ENCODE peak calls at places on chromosomes 7 and 10, in seven cellular contexts. O is cardiac muscle cell, C is prostate gland, A is H9, B is tibial nerve, S is kidney epithelial cell, W is GM06990. Q is an unnamed sample.

GRCh38 chr7:48299580-48300169 is 128.4 kb downstream of the ABCA13 start:
- DNase-seq in S (no peak), C (peak; percentile 33), A (peak; percentile 57), W (no peak), O (peak; percentile 80), B (peak; percentile 50), Q (no peak)

GRCh38 chr10:74292871-74293427 is 141.9 kb downstream of the ADK start:
- DNase-seq in W (no peak), O (peak; percentile 29), A (no peak), C (no peak), S (peak; percentile 23), B (no peak), Q (no peak)

GRCh38 chr10:132701099-132701845 is 84.7 kb downstream of the NKX6-2 start:
- DNase-seq in B (no peak), A (peak; percentile 24), W (no peak), O (no peak), C (no peak), S (no peak), Q (no peak)

GRCh38 chr10:8240861-8241260 is 186.4 kb downstream of the GATA3 start:
- DNase-seq in A (no peak), B (no peak), C (no peak), S (no peak), W (no peak), O (no peak), Q (no peak)

GRCh38 chr7:18552943-18553584 is 57.5 kb downstream of the HDAC9 start:
- DNase-seq in O (no peak), C (peak; percentile 52), B (no peak), A (no peak), S (no peak), W (no peak), Q (no peak)

GRCh38 chr7:14834456-14834855 is 68.1 kb downstream of the DGKB start:
- DNase-seq in B (no peak), W (no peak), C (no peak), O (peak; percentile 56), S (no peak), A (no peak), Q (no peak)

GRCh38 chr7:46716926-46717325 is 795.9 kb upstream of the IGFBP3 start:
- DNase-seq in B (no peak), W (no peak), O (peak; percentile 28), C (no peak), A (no peak), S (no peak), Q (no peak)

GRCh38 chr10:118832242-118832651 is 77.5 kb upstream of the CACUL1 start:
- DNase-seq in B (peak; percentile 27), O (peak; percentile 72), A (no peak), W (no peak), C (peak; percentile 54), S (no peak), Q (no peak)

GRCh38 chr7:87564290-87564963 is 36.3 kb downstream of the ABCB1 start:
- DNase-seq in O (peak; percentile 3), W (no peak), B (no peak), A (peak; percentile 75), S (no peak), C (no peak), Q (no peak)

GRCh38 chr10:7611909-7612308 is 54.9 kb downstream of the ITIH5 start:
- DNase-seq in B (no peak), A (no peak), C (no peak), O (no peak), W (no peak), S (no peak), Q (no peak)

GRCh38 chr7:31487476-31487875 is 26.4 kb upstream of the ITPRID1 start:
- DNase-seq in B (no peak), O (no peak), A (no peak), C (no peak), W (no peak), S (no peak), Q (no peak)

GRCh38 chr7:51273360-51273759 is 43.2 kb downstream of the COBL start:
- DNase-seq in C (no peak), O (no peak), W (no peak), B (no peak), S (no peak), A (no peak), Q (no peak)

GRCh38 chr7:101315336-101315735 is 6.3 kb downstream of the IFT22 start:
- DNase-seq in W (no peak), O (peak; percentile 70), B (no peak), C (peak; percentile 22), S (no peak), A (peak; percentile 66), Q (no peak)

GRCh38 chr7:2735744-2736143 is 47.7 kb downstream of the AMZ1 start:
- DNase-seq in C (no peak), S (no peak), B (no peak), A (no peak), W (no peak), O (no peak), Q (no peak)

DNA sequence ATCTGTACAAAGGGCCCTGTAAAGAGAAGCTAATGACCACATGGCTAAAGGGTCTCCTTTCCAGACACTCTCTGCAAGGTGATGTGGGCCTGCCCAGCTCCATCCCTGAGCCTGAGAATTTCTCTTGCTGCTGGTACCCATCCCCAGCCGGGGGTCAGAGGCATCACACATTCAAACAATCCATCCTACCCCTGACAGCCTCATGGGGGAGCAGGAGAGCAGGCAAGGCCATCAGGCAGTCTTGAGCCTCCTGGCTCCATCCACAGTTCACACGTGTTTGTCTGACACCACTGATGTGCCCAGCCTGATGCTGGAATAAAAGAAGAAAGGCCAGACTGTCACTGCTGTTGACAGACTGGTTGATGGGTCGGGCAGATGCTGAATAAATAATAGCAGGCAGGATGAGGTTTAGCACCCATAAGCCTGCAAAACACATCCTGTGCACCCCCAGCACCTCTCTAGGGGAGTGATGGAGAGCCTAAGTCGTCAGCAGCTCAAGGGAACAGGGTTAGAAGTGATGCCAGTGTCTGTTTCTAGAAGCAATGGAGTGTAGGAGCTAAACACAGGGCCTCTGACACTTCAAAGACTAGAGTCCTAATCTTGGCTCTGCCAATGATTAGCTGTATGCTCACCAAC is 43.5 kb downstream of the TLL2 start:
- DNase-seq in A (peak; percentile 71), C (no peak), O (peak; percentile 54), W (no peak), B (no peak), S (no peak), Q (peak; percentile 2)
- TF ChIP-seq CTCF in A (peak; percentile 82), C (no peak), O (peak; percentile 72), W (peak; percentile 83), B (no peak), S (peak; percentile 76), Q (peak; percentile 85)

DNA sequence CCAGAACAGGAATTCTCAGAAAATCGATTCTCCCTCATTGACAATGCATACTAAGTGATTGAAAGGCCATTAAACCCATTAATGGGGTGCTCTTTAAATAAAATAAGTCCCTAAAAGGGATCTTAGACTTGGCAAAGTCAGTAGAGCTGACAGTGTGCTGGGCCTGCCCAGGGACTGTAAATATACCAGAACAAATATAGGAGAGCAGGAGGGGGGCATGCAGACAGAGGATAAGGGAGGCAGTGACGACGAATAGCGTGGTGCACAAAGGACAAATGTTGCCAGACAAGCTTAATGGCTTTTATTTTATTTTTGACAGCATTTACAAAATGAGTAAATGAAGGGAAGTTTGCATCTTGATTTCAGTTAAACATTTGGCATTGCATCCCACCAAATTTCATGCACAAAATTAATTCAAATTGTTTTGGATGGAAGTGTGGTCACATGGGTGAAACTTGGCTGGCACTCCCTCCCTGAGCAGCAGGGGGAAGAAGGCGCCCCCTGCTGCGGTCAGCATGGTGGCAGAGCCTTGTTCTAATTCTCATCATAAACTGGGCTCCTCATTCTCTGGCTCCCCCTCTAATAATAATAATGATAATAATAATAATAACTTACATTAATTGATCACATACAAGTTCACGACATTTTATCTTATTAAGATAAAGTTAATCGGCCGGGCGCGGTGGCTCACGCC is 215.9 kb downstream of the SNX10 start:
- DNase-seq in W (no peak), A (no peak), O (no peak), C (peak; percentile 49), S (no peak), B (no peak), Q (no peak)
- TF ChIP-seq CTCF in W (no peak), A (peak; percentile 34), O (no peak), C (no peak), S (no peak), B (no peak), Q (peak; percentile 32)

DNA sequence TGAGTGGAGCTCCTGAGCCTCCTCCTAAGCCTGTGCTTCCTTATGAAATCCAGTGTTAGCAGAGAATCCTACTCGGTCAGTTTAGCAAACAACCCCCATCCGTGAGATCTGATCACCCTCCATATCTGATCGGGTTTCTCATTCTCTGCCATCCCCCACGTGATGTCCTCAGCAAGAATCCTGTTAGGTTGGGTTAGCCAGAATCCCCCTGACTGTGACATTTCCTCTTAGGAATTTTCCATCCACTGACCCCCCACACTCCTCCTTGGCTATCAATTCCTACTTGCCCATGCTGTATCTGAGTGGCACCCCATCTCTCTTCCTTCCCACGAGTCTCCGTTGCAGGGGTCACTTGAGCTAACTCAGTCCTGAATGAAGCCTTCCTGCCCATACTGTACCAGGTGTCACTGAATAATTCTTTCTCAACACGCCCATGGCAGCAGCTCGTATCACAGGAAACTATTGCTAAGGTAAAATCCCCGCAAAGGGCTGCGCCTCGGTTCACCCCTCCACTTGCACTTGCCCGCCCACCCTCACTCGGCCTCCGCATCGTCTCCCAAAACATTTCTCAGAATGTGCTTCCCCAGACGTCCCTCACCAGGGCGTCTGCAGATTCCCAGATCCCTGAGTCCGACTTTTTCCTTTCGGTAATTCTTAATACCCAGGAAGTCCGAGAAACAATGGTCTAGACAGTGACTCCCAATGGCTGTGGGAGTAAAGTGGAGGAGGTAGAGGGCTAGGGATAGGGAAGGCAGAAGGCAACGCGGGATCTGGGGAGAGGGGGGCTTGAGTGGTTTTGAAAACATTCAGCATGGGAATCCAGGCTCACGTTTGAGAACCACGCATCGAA is 44.0 kb downstream of the MYOF start:
- DNase-seq in C (no peak), A (peak; percentile 52), O (peak; percentile 66), W (no peak), B (no peak), S (no peak), Q (no peak)
- TF ChIP-seq CTCF in C (no peak), A (no peak), O (no peak), W (no peak), B (no peak), S (no peak), Q (no peak)

GRCh38 chr10:117477961-117478670 is 64.4 kb upstream of the EMX2 start:
- DNase-seq in C (no peak), O (peak; percentile 85), S (peak; percentile 97), A (no peak), W (no peak), B (no peak), Q (peak; percentile 98)
- TF ChIP-seq CTCF in C (no peak), O (peak; percentile 31), S (peak; percentile 50), A (peak; percentile 24), W (no peak), B (no peak), Q (peak; percentile 74)

DNA sequence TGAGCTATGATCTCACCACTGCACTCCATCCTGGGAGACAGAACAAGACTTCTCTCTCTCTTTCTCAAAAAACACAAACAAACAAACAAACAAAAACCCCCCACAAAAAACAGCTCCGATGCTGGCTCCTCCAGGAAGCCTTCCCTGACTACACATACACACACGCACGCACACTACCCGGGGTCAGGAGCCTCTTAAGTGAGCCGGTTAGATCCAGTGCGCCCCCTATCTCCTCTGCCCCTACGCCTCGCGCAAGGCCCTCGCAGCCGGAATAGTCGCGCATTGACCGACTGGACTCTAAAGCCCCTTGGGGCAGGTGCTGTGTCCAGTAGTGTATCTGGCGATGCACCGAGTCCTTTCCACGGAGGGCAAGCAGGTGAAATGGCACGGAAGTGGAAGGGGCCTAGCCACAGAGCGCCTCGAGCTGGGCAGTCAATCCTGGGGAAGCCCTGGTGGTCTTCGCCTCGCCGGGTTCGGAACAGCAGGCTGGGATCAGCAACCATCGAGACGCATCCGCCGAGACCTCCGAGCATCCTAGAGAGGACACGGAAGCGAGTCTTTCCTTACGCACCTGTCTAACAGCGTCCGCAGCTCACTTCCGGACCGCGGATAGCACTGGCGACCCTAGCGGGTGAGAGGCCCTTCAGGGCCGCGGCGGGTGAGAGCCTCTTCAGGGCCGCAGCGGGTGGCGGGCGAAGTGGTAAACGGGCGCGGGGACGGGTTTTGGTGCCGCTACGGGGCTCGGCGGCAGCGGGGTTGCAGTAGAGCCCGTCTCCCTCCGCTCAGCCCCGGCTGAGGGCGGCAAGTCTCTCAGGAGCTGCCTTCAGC is at the start of gene ZSCAN25:
- DNase-seq in W (peak; percentile 90), A (peak; percentile 96), B (peak; percentile 45), C (peak; percentile 76), S (peak; percentile 76), O (peak; percentile 94), Q (peak; percentile 72)
- TF ChIP-seq CTCF in W (peak; percentile 76), A (peak; percentile 76), B (no peak), C (no peak), S (peak; percentile 72), O (peak; percentile 46), Q (peak; percentile 63)

Q was measured in epithelial cell of proximal tubule.